ENCODE peak calls at places on chromosomes 7 and 10, in four cellular contexts. One of them, this sample, is unnamed.
A peak's percentile ranks its signal among the peaks of the same experiment; 100 is the strongest.

GRCh38 chr7:12458520-12459131 is 55.0 kb upstream of the VWDE start:
- DNase-seq in brain microvascular endothelial cell: peak; percentile 57
- DNase-seq in adrenal gland: peak; percentile 10
- DNase-seq in tibial artery: no peak
- DNase-seq in this sample: no peak

GRCh38 chr7:80659120-80660055 is 20.9 kb downstream of the CD36 start:
- DNase-seq in brain microvascular endothelial cell: no peak
- DNase-seq in adrenal gland: no peak
- DNase-seq in tibial artery: no peak
- DNase-seq in this sample: no peak

GRCh38 chr10:12727832-12728215 is 273.7 kb downstream of the CCDC3 start:
- DNase-seq in adrenal gland: peak; percentile 65
- DNase-seq in brain microvascular endothelial cell: no peak
- DNase-seq in tibial artery: peak; percentile 76
- DNase-seq in this sample: no peak

GRCh38 chr7:131066635-131067034 is 261.0 kb upstream of the MKLN1 start:
- DNase-seq in tibial artery: no peak
- DNase-seq in brain microvascular endothelial cell: no peak
- DNase-seq in adrenal gland: no peak
- DNase-seq in this sample: no peak

GRCh38 chr7:149223176-149223575 is 16.3 kb upstream of the ZNF212 start:
- DNase-seq in tibial artery: no peak
- DNase-seq in adrenal gland: peak; percentile 82
- DNase-seq in brain microvascular endothelial cell: no peak
- DNase-seq in this sample: no peak

GRCh38 chr7:20541615-20542349 is 73.7 kb upstream of the ABCB5 start:
- DNase-seq in adrenal gland: no peak
- DNase-seq in brain microvascular endothelial cell: no peak
- DNase-seq in tibial artery: no peak
- DNase-seq in this sample: no peak

GRCh38 chr7:114539575-114539974 is 125.0 kb downstream of the FOXP2 start:
- DNase-seq in brain microvascular endothelial cell: peak; percentile 55
- DNase-seq in tibial artery: no peak
- DNase-seq in adrenal gland: peak; percentile 6
- DNase-seq in this sample: no peak

GRCh38 chr10:68049289-68050078 is 25.6 kb downstream of the HERC4 start:
- DNase-seq in tibial artery: no peak
- DNase-seq in brain microvascular endothelial cell: no peak
- DNase-seq in adrenal gland: peak; percentile 35
- DNase-seq in this sample: no peak

GRCh38 chr10:129955591-129956284 is 8.3 kb downstream of the EBF3 start:
- DNase-seq in brain microvascular endothelial cell: no peak
- DNase-seq in tibial artery: no peak
- DNase-seq in adrenal gland: no peak
- DNase-seq in this sample: no peak

GRCh38 chr7:133941496-133941895 is 185.6 kb upstream of the LRGUK start:
- DNase-seq in adrenal gland: no peak
- DNase-seq in tibial artery: no peak
- DNase-seq in brain microvascular endothelial cell: peak; percentile 4
- DNase-seq in this sample: no peak

GRCh38 chr7:149023662-149024061 is 4.6 kb downstream of the PDIA4 start:
- DNase-seq in tibial artery: no peak
- DNase-seq in adrenal gland: no peak
- DNase-seq in brain microvascular endothelial cell: no peak
- DNase-seq in this sample: no peak

GRCh38 chr10:22053048-22053447 is 49.5 kb upstream of the DNAJC1 start:
- DNase-seq in tibial artery: no peak
- DNase-seq in adrenal gland: peak; percentile 3
- DNase-seq in brain microvascular endothelial cell: no peak
- DNase-seq in this sample: peak; percentile 3

GRCh38 chr10:129679207-129679606 is 212.2 kb downstream of the MGMT start:
- DNase-seq in brain microvascular endothelial cell: no peak
- DNase-seq in tibial artery: no peak
- DNase-seq in adrenal gland: no peak
- DNase-seq in this sample: no peak

GRCh38 chr10:105146436-105146835 is 505.3 kb downstream of the SORCS3 start:
- DNase-seq in brain microvascular endothelial cell: no peak
- DNase-seq in adrenal gland: no peak
- DNase-seq in tibial artery: no peak
- DNase-seq in this sample: no peak

GRCh38 chr7:24573554-24574338 is 494 bp downstream of the PALS2 start:
- DNase-seq in brain microvascular endothelial cell: peak; percentile 62
- DNase-seq in adrenal gland: peak; percentile 37
- DNase-seq in tibial artery: peak; percentile 70
- DNase-seq in this sample: peak; percentile 56

GRCh38 chr10:70174058-70174741 is 3.9 kb upstream of the SAR1A start:
- DNase-seq in brain microvascular endothelial cell: no peak
- DNase-seq in adrenal gland: no peak
- DNase-seq in tibial artery: no peak
- DNase-seq in this sample: no peak

GRCh38 chr10:110610308-110610774 is 33.8 kb upstream of the RBM20 start:
- DNase-seq in brain microvascular endothelial cell: peak; percentile 38
- DNase-seq in adrenal gland: peak; percentile 43
- DNase-seq in tibial artery: no peak
- DNase-seq in this sample: peak; percentile 58

GRCh38 chr7:21986101-21986500 is 40.4 kb upstream of the CDCA7L start:
- DNase-seq in tibial artery: no peak
- DNase-seq in brain microvascular endothelial cell: no peak
- DNase-seq in adrenal gland: no peak
- DNase-seq in this sample: no peak

GRCh38 chr10:5527332-5528200 is 2.8 kb downstream of the CALML3 start:
- DNase-seq in tibial artery: peak; percentile 43
- DNase-seq in adrenal gland: no peak
- DNase-seq in brain microvascular endothelial cell: no peak
- DNase-seq in this sample: no peak

GRCh38 chr10:43120948-43121290 is 17.3 kb upstream of the CSGALNACT2 start:
- DNase-seq in brain microvascular endothelial cell: no peak
- DNase-seq in adrenal gland: peak; percentile 35
- DNase-seq in tibial artery: peak; percentile 73
- DNase-seq in this sample: no peak

GRCh38 chr10:17386616-17387075 is 67.7 kb downstream of the ST8SIA6 start:
- DNase-seq in brain microvascular endothelial cell: no peak
- DNase-seq in tibial artery: no peak
- DNase-seq in adrenal gland: no peak
- DNase-seq in this sample: no peak

DNA sequence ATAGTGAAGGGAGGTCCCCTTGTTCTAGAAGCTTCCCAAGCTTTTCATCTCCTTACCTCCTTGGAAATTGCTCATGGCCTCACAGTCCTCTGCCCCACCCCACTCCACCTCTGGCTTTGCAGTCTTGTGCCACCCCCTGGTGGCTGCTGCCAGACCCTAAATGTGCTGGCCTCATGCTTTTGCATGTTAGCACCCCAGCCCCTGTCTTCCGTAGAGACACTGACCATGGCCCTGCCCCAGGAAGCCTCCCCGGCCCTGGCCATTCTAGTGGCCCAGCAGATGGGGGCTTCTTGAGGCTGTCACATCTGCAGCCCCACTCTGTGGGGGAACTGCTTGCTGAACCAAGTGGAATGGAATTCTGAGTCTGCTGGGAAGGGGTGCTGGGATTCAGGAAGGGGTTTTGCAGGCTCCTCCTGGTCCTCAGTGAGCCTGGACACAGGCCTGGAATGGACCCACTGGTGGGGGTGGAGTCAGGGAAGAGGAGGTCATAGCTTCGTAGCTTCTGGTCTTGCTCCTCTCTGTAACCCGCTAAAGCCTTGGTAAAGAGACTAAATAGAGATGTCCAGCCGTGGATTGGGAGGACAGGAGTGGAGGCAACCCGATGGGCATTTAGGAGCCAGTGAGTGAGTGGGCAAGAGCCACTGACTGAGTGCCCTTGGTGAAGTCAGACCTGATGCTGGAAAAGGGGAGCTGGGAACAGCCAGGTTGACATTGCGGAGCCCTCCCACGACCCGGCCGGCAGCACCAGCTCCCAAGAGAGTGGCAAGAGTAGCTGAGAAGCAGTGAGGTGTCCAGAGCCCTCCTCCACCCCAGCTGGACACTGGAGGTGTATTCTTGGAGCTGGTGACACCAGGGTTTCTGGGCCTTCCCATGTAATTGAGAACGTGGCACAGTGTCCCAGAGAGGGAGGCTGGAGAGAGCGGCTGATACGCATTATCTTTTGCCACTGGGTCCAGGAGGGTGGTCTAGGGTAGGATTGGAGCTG is 20.9 kb downstream of the RAMP3 start:
- DNase-seq in brain microvascular endothelial cell: no peak
- DNase-seq in tibial artery: peak; percentile 55
- DNase-seq in adrenal gland: no peak
- DNase-seq in this sample: no peak
- TF ChIP-seq CTCF in brain microvascular endothelial cell: peak; percentile 37
- TF ChIP-seq CTCF in tibial artery: no peak
- TF ChIP-seq CTCF in adrenal gland: no peak
- TF ChIP-seq CTCF in this sample: no peak

GRCh38 chr7:8590225-8590624 is 156.8 kb downstream of the NXPH1 start:
- DNase-seq in brain microvascular endothelial cell: no peak
- DNase-seq in tibial artery: no peak
- DNase-seq in adrenal gland: no peak
- DNase-seq in this sample: no peak
- TF ChIP-seq CTCF in brain microvascular endothelial cell: no peak
- TF ChIP-seq CTCF in tibial artery: no peak
- TF ChIP-seq CTCF in adrenal gland: no peak
- TF ChIP-seq CTCF in this sample: no peak

DNA sequence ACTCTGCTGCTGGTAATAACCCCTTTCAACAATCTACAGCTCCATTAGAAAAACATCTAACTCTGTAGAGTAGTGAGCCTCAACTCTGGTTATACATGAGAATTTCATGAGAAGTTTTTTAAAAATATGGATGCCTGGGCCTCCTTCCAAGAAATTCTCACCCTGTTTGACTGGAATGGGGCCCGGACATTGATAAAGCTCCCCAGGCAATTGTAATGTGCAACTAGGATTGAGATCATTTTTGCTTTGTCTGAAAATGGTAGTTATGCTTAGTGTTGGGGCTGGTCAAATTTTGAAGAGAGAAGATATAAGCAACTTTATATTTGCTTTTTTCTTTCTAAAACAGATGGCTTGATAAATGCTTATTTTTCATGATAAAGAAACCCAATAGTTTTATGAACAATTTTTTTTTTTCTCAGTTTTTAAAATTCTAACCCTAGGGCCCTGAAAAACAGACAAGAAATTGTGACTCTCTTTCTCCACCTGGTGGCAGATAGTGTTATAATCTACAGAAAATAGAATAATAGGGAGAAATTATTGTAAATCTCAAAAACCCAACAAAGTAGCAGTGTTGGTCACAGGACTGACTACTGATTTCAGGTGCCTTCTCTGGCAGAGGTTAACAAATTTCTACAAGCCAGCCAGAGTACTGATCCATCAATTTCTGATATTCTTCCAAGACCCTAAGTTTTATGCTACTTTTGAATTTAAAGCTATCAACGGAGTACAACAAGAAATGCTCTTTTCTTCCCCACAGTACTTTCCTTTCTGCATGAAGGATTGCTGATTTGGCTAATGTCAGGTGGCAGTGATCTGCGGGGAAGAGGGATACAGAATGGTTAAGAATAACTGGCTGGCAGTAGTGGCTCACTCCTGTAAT is 174.8 kb downstream of the DKK1 start:
- DNase-seq in tibial artery: no peak
- DNase-seq in adrenal gland: no peak
- DNase-seq in brain microvascular endothelial cell: peak; percentile 50
- DNase-seq in this sample: no peak
- TF ChIP-seq CTCF in tibial artery: peak; percentile 60
- TF ChIP-seq CTCF in adrenal gland: peak; percentile 70
- TF ChIP-seq CTCF in brain microvascular endothelial cell: peak; percentile 40
- TF ChIP-seq CTCF in this sample: peak; percentile 83

GRCh38 chr10:33117816-33118215 is 159.8 kb upstream of the ITGB1 start:
- DNase-seq in tibial artery: no peak
- DNase-seq in brain microvascular endothelial cell: no peak
- DNase-seq in adrenal gland: no peak
- DNase-seq in this sample: no peak

GRCh38 chr10:33113111-33113856 is 155.3 kb upstream of the ITGB1 start:
- DNase-seq in brain microvascular endothelial cell: peak; percentile 48
- DNase-seq in tibial artery: no peak
- DNase-seq in adrenal gland: no peak
- DNase-seq in this sample: no peak

GRCh38 chr10:33114451-33114944 is 156.5 kb upstream of the ITGB1 start:
- DNase-seq in adrenal gland: no peak
- DNase-seq in brain microvascular endothelial cell: peak; percentile 46
- DNase-seq in tibial artery: no peak
- DNase-seq in this sample: no peak

GRCh38 chr10:33115720-33116119 is 157.7 kb upstream of the ITGB1 start:
- DNase-seq in adrenal gland: no peak
- DNase-seq in brain microvascular endothelial cell: peak; percentile 51
- DNase-seq in tibial artery: no peak
- DNase-seq in this sample: no peak

DNA sequence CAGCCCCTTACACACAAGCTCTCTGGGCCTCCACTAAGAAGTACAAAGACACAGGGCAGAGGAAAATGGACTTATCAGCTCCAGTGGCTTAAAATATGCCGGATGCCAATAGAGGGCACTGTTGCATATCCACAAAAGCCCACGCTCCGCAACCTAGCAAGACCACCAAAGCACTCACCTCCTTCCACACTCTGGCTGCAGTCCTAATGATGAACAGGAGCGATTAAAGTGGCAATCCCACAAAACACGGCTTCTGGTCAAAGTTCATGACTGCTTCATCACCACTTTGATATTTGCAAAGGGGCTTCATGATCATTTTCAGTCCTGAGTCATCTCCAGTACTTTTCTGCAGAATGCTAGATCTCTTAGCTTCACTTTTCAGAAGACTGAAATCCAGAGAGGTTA is 158.3 kb upstream of the ITGB1 start:
- DNase-seq in adrenal gland: peak; percentile 35
- DNase-seq in tibial artery: no peak
- DNase-seq in brain microvascular endothelial cell: peak; percentile 59
- DNase-seq in this sample: peak; percentile 61
- TF ChIP-seq CTCF in adrenal gland: peak; percentile 53
- TF ChIP-seq CTCF in tibial artery: peak; percentile 36
- TF ChIP-seq CTCF in brain microvascular endothelial cell: peak; percentile 79
- TF ChIP-seq CTCF in this sample: peak; percentile 57

GRCh38 chr7:33757050-33757449 is 148.3 kb upstream of the BMPER start:
- DNase-seq in adrenal gland: peak; percentile 15
- DNase-seq in tibial artery: no peak
- DNase-seq in brain microvascular endothelial cell: no peak
- DNase-seq in this sample: no peak

GRCh38 chr7:33754933-33755928 is 150.1 kb upstream of the BMPER start:
- DNase-seq in tibial artery: no peak
- DNase-seq in brain microvascular endothelial cell: no peak
- DNase-seq in adrenal gland: peak; percentile 7
- DNase-seq in this sample: no peak

GRCh38 chr7:33760146-33760545 is 145.2 kb upstream of the BMPER start:
- DNase-seq in adrenal gland: no peak
- DNase-seq in brain microvascular endothelial cell: no peak
- DNase-seq in tibial artery: no peak
- DNase-seq in this sample: no peak

GRCh38 chr7:33760834-33761233 is 144.5 kb upstream of the BMPER start:
- DNase-seq in brain microvascular endothelial cell: no peak
- DNase-seq in tibial artery: no peak
- DNase-seq in adrenal gland: no peak
- DNase-seq in this sample: no peak

GRCh38 chr7:33757563-33758165 is 147.7 kb upstream of the BMPER start:
- DNase-seq in adrenal gland: peak; percentile 63
- DNase-seq in tibial artery: no peak
- DNase-seq in brain microvascular endothelial cell: peak; percentile 59
- DNase-seq in this sample: peak; percentile 33
- TF ChIP-seq CTCF in adrenal gland: peak; percentile 75
- TF ChIP-seq CTCF in tibial artery: peak; percentile 66
- TF ChIP-seq CTCF in brain microvascular endothelial cell: peak; percentile 47
- TF ChIP-seq CTCF in this sample: peak; percentile 84

GRCh38 chr10:89793649-89794254 is 92.4 kb downstream of the KIF20B start:
- DNase-seq in tibial artery: no peak
- DNase-seq in brain microvascular endothelial cell: peak; percentile 59
- DNase-seq in adrenal gland: peak; percentile 37
- DNase-seq in this sample: peak; percentile 43
- TF ChIP-seq CTCF in tibial artery: peak; percentile 73
- TF ChIP-seq CTCF in brain microvascular endothelial cell: peak; percentile 76
- TF ChIP-seq CTCF in adrenal gland: peak; percentile 85
- TF ChIP-seq CTCF in this sample: peak; percentile 91

This sample was measured in neural crest cell.